ENCODE peak calls at places on chromosomes 1 and 21, in nine cellular contexts. H, I, L, K, A, D, W, E and J are unnamed samples.

GRCh38 chr1:228265167-228265566 is 57.3 kb downstream of the OBSCN start:
- DNase-seq in E (no peak), I (no peak), H (peak; percentile 48), A (no peak), W (no peak), D (peak; percentile 33), K (no peak), L (no peak), J (no peak)

GRCh38 chr21:40926238-40926637 is 79.3 kb upstream of the DSCAM start:
- DNase-seq in E (no peak), L (no peak), I (no peak), W (no peak), A (no peak), D (no peak), H (no peak), K (no peak), J (no peak)

GRCh38 chr21:29346281-29346680 is 47.6 kb downstream of the BACH1 start:
- DNase-seq in H (no peak), L (no peak), E (no peak), A (no peak), D (no peak), K (no peak), W (no peak), I (no peak), J (no peak)

GRCh38 chr1:91597215-91597614 is 96.6 kb downstream of the CDC7 start:
- DNase-seq in H (no peak), L (no peak), E (no peak), W (no peak), D (no peak), A (no peak), K (no peak), I (no peak), J (no peak)

GRCh38 chr1:25066253-25066652 is 136.2 kb upstream of the RUNX3 start:
- DNase-seq in E (no peak), A (no peak), H (no peak), K (no peak), I (no peak), D (no peak), W (no peak), L (no peak), J (no peak)

GRCh38 chr1:87706779-87707228 is 378.1 kb downstream of the LMO4 start:
- DNase-seq in I (no peak), W (no peak), L (no peak), D (peak; percentile 48), K (no peak), A (no peak), H (no peak), E (no peak), J (no peak)

GRCh38 chr1:156488566-156489165 is 11.9 kb downstream of the MEF2D start:
- DNase-seq in K (no peak), H (no peak), A (no peak), I (no peak), D (no peak), L (no peak), W (peak; percentile 80), E (no peak), J (no peak)

GRCh38 chr1:31101147-31101502 is 35.6 kb upstream of the PUM1 start:
- DNase-seq in I (peak; percentile 52), H (peak; percentile 65), K (no peak), D (peak; percentile 67), L (no peak), E (peak; percentile 38), A (no peak), W (no peak), J (no peak)

GRCh38 chr1:89894210-89894668 is 73.4 kb downstream of the LRRC8D start:
- DNase-seq in I (peak; percentile 68), D (peak; percentile 91), K (no peak), L (no peak), H (peak; percentile 63), A (no peak), E (peak; percentile 40), W (no peak), J (no peak)

GRCh38 chr1:58363639-58364038 is 182.9 kb downstream of the OMA1 start:
- DNase-seq in D (no peak), E (no peak), A (no peak), I (no peak), W (no peak), K (peak; percentile 69), H (no peak), L (no peak), J (no peak)

GRCh38 chr1:110524311-110525249 is 5.6 kb upstream of the KCNA10 start:
- DNase-seq in D (peak; percentile 30), I (peak; percentile 53), H (peak; percentile 40), E (no peak), K (peak; percentile 83), A (no peak), L (no peak), W (peak; percentile 70), J (peak; percentile 48)

GRCh38 chr21:29372063-29372802 is 73.5 kb downstream of the BACH1 start:
- DNase-seq in K (peak; percentile 81), L (no peak), E (peak; percentile 52), H (peak; percentile 86), I (peak; percentile 82), A (no peak), D (peak; percentile 84), W (peak; percentile 73), J (peak; percentile 23)

GRCh38 chr1:243792401-243792800 is 57.6 kb downstream of the AKT3 start:
- DNase-seq in K (no peak), E (no peak), I (no peak), L (no peak), A (no peak), W (no peak), H (no peak), D (no peak), J (no peak)

GRCh38 chr1:215473943-215474342 is 93.2 kb upstream of the KCTD3 start:
- DNase-seq in A (no peak), E (no peak), I (no peak), D (peak; percentile 5), H (no peak), K (no peak), L (no peak), W (no peak), J (no peak)

GRCh38 chr1:177383715-177384114 is 213.0 kb downstream of the BRINP2 start:
- DNase-seq in K (no peak), A (no peak), W (no peak), D (no peak), I (no peak), E (no peak), H (no peak), L (no peak), J (no peak)

GRCh38 chr21:31310750-31311149 is 33.3 kb downstream of the TIAM1 start:
- DNase-seq in H (peak; percentile 87), L (no peak), W (no peak), D (peak; percentile 81), E (no peak), K (peak; percentile 33), A (no peak), I (peak; percentile 96), J (no peak)

GRCh38 chr1:225818229-225818628 is 8.3 kb downstream of the EPHX1 start:
- DNase-seq in W (no peak), H (no peak), E (no peak), A (no peak), K (no peak), L (no peak), D (no peak), I (no peak), J (no peak)

GRCh38 chr1:57316291-57316690 is 107.6 kb downstream of the DAB1 start:
- DNase-seq in A (no peak), H (no peak), I (no peak), K (no peak), W (no peak), D (no peak), L (no peak), E (no peak), J (no peak)

GRCh38 chr1:154749078-154749760 is 120.9 kb downstream of the KCNN3 start:
- DNase-seq in I (peak; percentile 51), A (no peak), D (peak; percentile 23), E (no peak), H (peak; percentile 75), L (no peak), W (no peak), K (no peak), J (no peak)

GRCh38 chr1:154750681-154751665 is 119.1 kb downstream of the KCNN3 start:
- DNase-seq in L (no peak), E (no peak), I (no peak), H (peak; percentile 28), A (no peak), K (no peak), W (no peak), D (no peak), J (no peak)

GRCh38 chr1:154753426-154753825 is 116.7 kb downstream of the KCNN3 start:
- DNase-seq in A (no peak), D (no peak), L (no peak), K (no peak), H (no peak), W (no peak), I (no peak), E (no peak), J (no peak)

GRCh38 chr1:154751690-154752089 is 118.4 kb downstream of the KCNN3 start:
- DNase-seq in I (no peak), W (no peak), E (no peak), K (no peak), D (no peak), A (no peak), H (peak; percentile 54), L (no peak), J (no peak)

GRCh38 chr1:154752273-154753030 is 117.6 kb downstream of the KCNN3 start:
- DNase-seq in A (no peak), D (no peak), W (no peak), L (no peak), I (no peak), H (peak; percentile 18), K (no peak), E (no peak), J (no peak)
- TF ChIP-seq CTCF in A (no peak), D (peak; percentile 4), W (no peak), L (no peak), I (no peak), H (no peak), K (no peak), E (no peak), J (no peak)

DNA sequence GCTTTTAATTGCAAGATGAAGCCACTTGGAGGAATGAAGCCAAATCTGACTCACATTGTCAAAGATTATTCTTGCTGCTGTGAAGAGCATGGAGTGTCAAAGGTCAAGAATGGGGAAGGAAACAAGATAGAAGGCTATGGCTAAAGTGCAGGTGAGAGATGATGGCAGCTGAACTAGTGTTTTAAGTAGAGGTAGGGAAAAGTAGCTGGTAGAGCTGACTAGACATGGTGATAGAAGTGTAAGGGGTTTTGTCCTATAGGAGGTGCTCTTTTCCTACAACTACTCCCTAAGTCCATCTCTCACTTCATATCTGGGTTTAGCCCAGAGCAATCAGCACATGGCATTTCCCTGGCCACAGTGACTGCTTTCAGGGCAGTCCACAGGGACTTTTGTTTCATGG is 11.8 kb downstream of the UBE2T start:
- DNase-seq in E (no peak), I (no peak), K (no peak), H (no peak), L (no peak), W (no peak), A (no peak), D (no peak), J (no peak)
- TF ChIP-seq CTCF in E (no peak), I (peak; percentile 10), K (peak; percentile 26), H (peak; percentile 17), L (no peak), W (no peak), A (no peak), D (no peak), J (no peak)

GRCh38 chr1:203871114-203871875 is 9.9 kb downstream of the SNRPE start:
- DNase-seq in A (no peak), E (peak; percentile 52), K (peak; percentile 90), H (peak; percentile 86), I (peak; percentile 77), W (peak; percentile 36), D (peak; percentile 80), L (no peak), J (peak; percentile 22)
- TF ChIP-seq CTCF in A (peak; percentile 80), E (peak; percentile 89), K (peak; percentile 99), H (peak; percentile 100), I (peak; percentile 98), W (no peak), D (peak; percentile 100), L (no peak), J (peak; percentile 94)

GRCh38 chr1:158506369-158506987 is 34.5 kb downstream of the OR10R2 start:
- DNase-seq in A (no peak), K (peak; percentile 77), E (no peak), H (peak; percentile 61), L (peak; percentile 33), W (peak; percentile 23), D (peak; percentile 8), I (peak; percentile 59), J (peak; percentile 17)
- TF ChIP-seq CTCF in A (no peak), K (peak; percentile 77), E (peak; percentile 41), H (peak; percentile 63), L (no peak), W (peak; percentile 72), D (peak; percentile 49), I (peak; percentile 61), J (peak; percentile 64)